ENCODE peak calls at places on chromosome 22, in seven cellular contexts. J is neural progenitor cell, S is stomach, Z is transverse colon, M is sigmoid colon, N is heart left ventricle, X is GM12878. E is an unnamed sample.

GRCh38 chr22:34669001-34669400 is 397.0 kb upstream of the ISX start:
- DNase-seq in M (no peak), N (no peak), Z (no peak), J (no peak), X (no peak), S (no peak), E (no peak)

GRCh38 chr22:20654343-20655208 is 119.3 kb upstream of the SERPIND1 start:
- DNase-seq in Z (no peak), X (no peak), J (no peak), M (no peak), N (no peak), S (no peak), E (no peak)

GRCh38 chr22:20509344-20510047 is 2.1 kb downstream of the MED15 start:
- DNase-seq in M (peak; percentile 89), N (peak; percentile 81), Z (peak; percentile 79), X (no peak), S (peak; percentile 67), J (peak; percentile 49), E (peak; percentile 88)

GRCh38 chr22:26550498-26551033 is 38.3 kb upstream of the TFIP11 start:
- DNase-seq in M (no peak), N (peak; percentile 86), Z (no peak), X (no peak), S (no peak), J (peak; percentile 55), E (peak; percentile 87)

GRCh38 chr22:48277868-48278581 is 1515.6 kb downstream of the TBC1D22A start:
- DNase-seq in M (peak; percentile 54), Z (no peak), S (no peak), N (no peak), J (no peak), X (no peak), E (no peak)

GRCh38 chr22:17501679-17502285 is 61.5 kb upstream of the SLC25A18 start:
- DNase-seq in Z (peak; percentile 9), J (peak; percentile 67), N (no peak), X (peak; percentile 57), M (no peak), S (no peak), E (no peak)

GRCh38 chr22:21651521-21652009 is 9.5 kb downstream of the SDF2L1 start:
- DNase-seq in N (no peak), M (no peak), X (no peak), J (peak; percentile 71), S (no peak), Z (no peak), E (no peak)

GRCh38 chr22:26416256-26416655 is 12.8 kb upstream of the ASPHD2 start:
- DNase-seq in X (no peak), J (no peak), N (no peak), M (no peak), S (no peak), Z (no peak), E (no peak)

GRCh38 chr22:24996420-24996952 is 44.0 kb downstream of the KIAA1671 start:
- DNase-seq in J (peak; percentile 89), Z (peak; percentile 48), N (peak; percentile 53), S (no peak), M (no peak), X (no peak), E (no peak)

GRCh38 chr22:22085702-22086500 is 103.3 kb upstream of the TOP3B start:
- DNase-seq in Z (no peak), S (no peak), M (no peak), J (no peak), N (no peak), X (no peak), E (no peak)

GRCh38 chr22:27075028-27075678 is 417.8 kb downstream of the MIAT start:
- DNase-seq in N (no peak), X (no peak), Z (no peak), J (peak; percentile 22), M (no peak), S (no peak), E (no peak)

GRCh38 chr22:19220867-19221266 is 42.3 kb upstream of the SLC25A1 start:
- DNase-seq in Z (no peak), X (no peak), J (no peak), M (no peak), N (no peak), S (no peak), E (no peak)
- H3K36me3 ChIP-seq in Z (no peaks in the 10 kb centered on the region), X (no peaks in the 10 kb centered on the region), J (no peaks in the 10 kb centered on the region), M (peaks cover 28% of the 10 kb centered on the region), N (peaks cover 38% of the 10 kb centered on the region), S (peaks cover 56% of the 10 kb centered on the region), E (peaks cover 12% of the 10 kb centered on the region)

GRCh38 chr22:30947821-30948454 is 20.6 kb downstream of the MORC2 start:
- DNase-seq in J (peak; percentile 56), Z (no peak), N (no peak), S (no peak), X (no peak), M (no peak), E (no peak)
- TF ChIP-seq CTCF in J (peak; percentile 63), Z (peak; percentile 52), N (peak; percentile 73), S (no peak), X (peak; percentile 38), M (peak; percentile 62), E (peak; percentile 71)

GRCh38 chr22:40312050-40312449 is 34.2 kb upstream of the ADSL start:
- DNase-seq in Z (no peak), M (no peak), X (no peak), N (no peak), J (no peak), S (no peak), E (no peak)
- H3K36me3 ChIP-seq in Z (peaks cover 47% of the 10 kb centered on the region), M (peaks cover 80% of the 10 kb centered on the region), X (peaks cover 42% of the 10 kb centered on the region), N (peaks cover 94% of the 10 kb centered on the region), J (peaks cover 30% of the 10 kb centered on the region), S (peaks cover 100% of the 10 kb centered on the region), E (peaks cover 88% of the 10 kb centered on the region)

GRCh38 chr22:30822216-30823014 is 127.7 kb downstream of the OSBP2 start:
- DNase-seq in X (no peak), S (no peak), J (peak; percentile 51), Z (no peak), N (no peak), M (no peak), E (no peak)
- TF ChIP-seq CTCF in X (no peak), S (no peak), J (no peak), Z (no peak), N (no peak), M (no peak), E (no peak)

GRCh38 chr22:50150161-50151129 is 20.1 kb upstream of the PANX2 start:
- DNase-seq in N (no peak), S (no peak), Z (no peak), M (no peak), X (no peak), J (no peak), E (no peak)

GRCh38 chr22:50148991-50149721 is 21.4 kb upstream of the PANX2 start:
- DNase-seq in N (no peak), X (peak; percentile 35), M (no peak), J (peak; percentile 78), S (peak; percentile 78), Z (peak; percentile 73), E (no peak)

GRCh38 chr22:50153756-50154140 is 16.8 kb upstream of the PANX2 start:
- DNase-seq in M (no peak), X (no peak), J (no peak), N (no peak), Z (no peak), S (no peak), E (no peak)

GRCh38 chr22:50151571-50152537 is 18.7 kb upstream of the PANX2 start:
- DNase-seq in J (no peak), N (no peak), M (no peak), X (no peak), Z (no peak), S (no peak), E (no peak)

DNA sequence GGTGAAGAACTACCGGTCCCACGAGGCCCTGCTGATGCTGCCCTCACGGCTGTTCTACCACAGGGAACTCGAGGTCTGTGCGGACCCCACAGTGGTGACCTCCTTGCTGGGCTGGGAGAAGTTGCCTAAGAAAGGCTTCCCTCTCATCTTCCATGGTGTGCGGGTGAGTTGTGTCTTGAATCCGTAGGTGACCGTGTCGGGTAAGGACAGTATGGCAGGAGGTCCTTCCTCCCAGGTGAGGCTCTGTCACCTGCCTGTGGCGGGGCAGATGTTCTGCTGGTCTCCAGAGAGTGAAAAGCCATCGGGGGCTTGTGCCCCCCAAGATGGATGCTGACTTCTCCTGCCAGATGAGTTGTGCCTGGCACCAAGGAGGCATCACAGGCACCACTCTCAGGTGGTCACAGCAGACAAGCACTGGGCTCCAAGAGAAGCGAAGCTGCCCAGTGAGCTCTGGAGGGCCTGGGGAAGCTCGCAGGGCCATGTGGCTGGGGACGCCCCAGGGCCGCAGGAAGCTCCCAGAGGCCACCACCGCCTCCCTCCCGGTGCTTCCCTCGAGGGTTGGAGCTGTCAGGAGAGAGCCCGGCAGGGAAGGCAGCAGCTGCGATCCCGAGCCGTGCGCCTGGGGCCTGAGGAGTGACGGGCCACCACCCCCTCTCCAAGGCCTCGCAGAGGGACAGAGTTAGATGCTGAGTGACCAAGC is 17.3 kb upstream of the PANX2 start:
- DNase-seq in S (no peak), J (no peak), N (no peak), M (no peak), X (no peak), Z (no peak), E (no peak)
- H3K36me3 ChIP-seq in S (no peaks in the 10 kb centered on the region), J (no peaks in the 10 kb centered on the region), N (no peaks in the 10 kb centered on the region), M (peaks cover 5% of the 10 kb centered on the region), X (no peaks in the 10 kb centered on the region), Z (no peaks in the 10 kb centered on the region), E (no peaks in the 10 kb centered on the region)

DNA sequence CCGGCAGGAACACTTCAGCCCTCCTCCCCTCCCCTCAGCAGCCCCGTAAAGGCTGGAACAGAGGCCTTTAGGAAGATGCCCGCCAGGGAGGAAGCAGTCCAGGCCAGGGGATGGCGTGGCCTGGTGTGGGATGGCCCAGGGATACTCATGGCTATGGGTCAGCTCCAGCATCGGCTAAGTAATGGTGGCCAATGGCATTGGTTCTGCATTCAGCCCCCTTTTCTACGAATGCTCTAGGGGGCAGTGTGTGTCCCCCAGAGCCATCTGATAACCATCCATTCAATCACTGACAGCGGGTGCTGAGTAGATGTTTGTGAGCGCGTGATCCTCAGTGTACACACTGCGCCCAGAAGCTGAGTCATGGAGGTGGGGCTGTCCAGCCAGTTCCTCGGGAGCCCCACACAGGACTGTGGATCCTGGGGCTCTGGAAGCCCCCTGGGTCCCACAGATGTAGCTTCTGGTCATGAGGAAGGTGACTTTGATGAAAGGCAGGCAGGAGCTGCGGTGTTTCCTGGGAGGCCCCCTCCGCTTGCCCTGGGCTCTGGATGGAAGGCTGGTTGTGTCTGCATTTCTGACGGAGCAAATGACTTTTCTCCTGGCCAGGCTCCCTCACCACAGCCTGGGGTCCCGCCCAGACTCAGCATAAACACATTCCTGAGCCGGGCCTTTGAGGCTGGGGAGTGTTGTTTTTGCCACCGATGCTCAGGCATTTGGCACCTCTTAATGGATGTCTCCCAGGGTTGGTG is 46.5 kb downstream of the FBLN1 start:
- DNase-seq in X (no peak), J (peak; percentile 14), M (peak; percentile 94), Z (peak; percentile 54), S (peak; percentile 46), N (no peak), E (peak; percentile 91)
- TF ChIP-seq CTCF in X (peak; percentile 11), J (peak; percentile 33), M (peak; percentile 17), Z (no peak), S (no peak), N (no peak), E (peak; percentile 33)

GRCh38 chr22:43173566-43173965 is 13.4 kb downstream of the TTLL12 start:
- DNase-seq in Z (no peak), N (peak; percentile 21), J (no peak), S (no peak), M (no peak), X (no peak), E (no peak)
- H3K36me3 ChIP-seq in Z (peaks cover 6% of the 10 kb centered on the region), N (peaks cover 69% of the 10 kb centered on the region), J (no peaks in the 10 kb centered on the region), S (peaks cover 83% of the 10 kb centered on the region), M (peaks cover 89% of the 10 kb centered on the region), X (peaks cover 12% of the 10 kb centered on the region), E (peaks cover 42% of the 10 kb centered on the region)

GRCh38 chr22:43754176-43754575 is 57.9 kb downstream of the EFCAB6 start:
- DNase-seq in J (no peak), Z (no peak), N (no peak), M (no peak), X (no peak), S (no peak), E (no peak)
- TF ChIP-seq CTCF in J (no peak), Z (no peak), N (no peak), M (no peak), X (no peak), S (no peak), E (no peak)

GRCh38 chr22:40406063-40406890 is 35.9 kb downstream of the SGSM3 start:
- DNase-seq in X (no peak), M (no peak), N (no peak), Z (no peak), S (no peak), J (no peak), E (no peak)
- H3K36me3 ChIP-seq in X (peaks cover 25% of the 10 kb centered on the region), M (peaks cover 87% of the 10 kb centered on the region), N (peaks cover 95% of the 10 kb centered on the region), Z (peaks cover 57% of the 10 kb centered on the region), S (peaks cover 100% of the 10 kb centered on the region), J (no peaks in the 10 kb centered on the region), E (peaks cover 49% of the 10 kb centered on the region)

E was measured in tibial artery.